ENCODE peak calls at places on chromosome 17, in five cellular contexts. N is A549, A is GM12878, D is HepG2, V is K562. C is an unnamed sample.

GRCh38 chr17:19273731-19274130 is 36.6 kb downstream of the EPN2 start:
- DNase-seq in D (no peak), V (no peak), N (no peak), A (no peak), C (no peak)

GRCh38 chr17:61695779-61696337 is 104.8 kb upstream of the NACA2 start:
- DNase-seq in N (no peak), V (no peak), D (no peak), A (no peak), C (no peak)

GRCh38 chr17:21376835-21377690 is 906 bp downstream of the KCNJ12 start:
- DNase-seq in D (no peak), A (no peak), V (no peak), N (peak; percentile 55), C (peak; percentile 10)

GRCh38 chr17:56284501-56284900 is 131.2 kb downstream of the ANKFN1 start:
- DNase-seq in A (no peak), D (no peak), N (no peak), V (no peak), C (no peak)

GRCh38 chr17:16286009-16286946 is 67.0 kb downstream of the CENPV start:
- DNase-seq in D (peak; percentile 99), A (peak; percentile 96), V (peak; percentile 95), N (peak; percentile 99), C (peak; percentile 96)

GRCh38 chr17:38921756-38922411 is 3.5 kb upstream of the LASP1NB start:
- DNase-seq in A (no peak), D (no peak), N (no peak), V (no peak), C (no peak)

GRCh38 chr17:42058018-42058417 is 7.6 kb upstream of the C17orf113 start:
- DNase-seq in A (no peak), N (no peak), V (no peak), D (no peak), C (no peak)

GRCh38 chr17:63534816-63535455 is 11.8 kb downstream of the KCNH6 start:
- DNase-seq in D (no peak), N (no peak), A (no peak), V (no peak), C (no peak)

GRCh38 chr17:39709319-39709997 is 9.6 kb downstream of the ERBB2 start:
- DNase-seq in V (no peak), A (no peak), N (no peak), D (no peak), C (no peak)

GRCh38 chr17:57614742-57615141 is 130.4 kb downstream of the CCDC182 start:
- DNase-seq in A (no peak), N (no peak), D (no peak), V (no peak), C (no peak)

GRCh38 chr17:61200349-61200735 is 199.3 kb upstream of the TBX2 start:
- DNase-seq in N (no peak), A (no peak), V (no peak), D (no peak), C (no peak)

GRCh38 chr17:16259926-16260325 is 42.9 kb downstream of the PIGL start:
- DNase-seq in N (no peak), D (no peak), A (no peak), V (no peak), C (no peak)

GRCh38 chr17:69060835-69061234 is at the start of gene ABCA9:
- DNase-seq in D (no peak), N (no peak), V (no peak), A (no peak), C (peak; percentile 90)

GRCh38 chr17:10026786-10027046 is 121.6 kb upstream of the RCVRN start:
- DNase-seq in A (no peak), N (no peak), V (no peak), D (no peak), C (no peak)

GRCh38 chr17:4939554-4939803 is 367 bp downstream of the SLC25A11 start:
- DNase-seq in V (no peak), N (no peak), D (no peak), A (no peak), C (no peak)

GRCh38 chr17:77644981-77645380 is 313.5 kb upstream of the TNRC6C start:
- DNase-seq in A (no peak), D (no peak), V (peak; percentile 16), N (no peak), C (no peak)

GRCh38 chr17:78988152-78988551 is 8.4 kb upstream of the LGALS3BP start:
- DNase-seq in D (no peak), A (no peak), V (peak; percentile 47), N (no peak), C (peak; percentile 29)

GRCh38 chr17:7825206-7825980 is 8.6 kb upstream of the KDM6B start:
- DNase-seq in N (peak; percentile 67), V (peak; percentile 29), A (no peak), D (peak; percentile 23), C (no peak)

GRCh38 chr17:76353004-76353598 is 615 bp downstream of the PRPSAP1 start:
- DNase-seq in A (no peak), N (peak; percentile 76), V (no peak), D (no peak), C (peak; percentile 43)

GRCh38 chr17:41486809-41487530 is 2.7 kb downstream of the KRT36 start:
- DNase-seq in N (no peak), D (peak; percentile 42), V (peak; percentile 81), A (no peak), C (peak; percentile 28)

GRCh38 chr17:61570118-61570517 is 20.9 kb downstream of the NACA2 start:
- DNase-seq in D (no peak), A (no peak), N (no peak), V (no peak), C (peak; percentile 17)

DNA sequence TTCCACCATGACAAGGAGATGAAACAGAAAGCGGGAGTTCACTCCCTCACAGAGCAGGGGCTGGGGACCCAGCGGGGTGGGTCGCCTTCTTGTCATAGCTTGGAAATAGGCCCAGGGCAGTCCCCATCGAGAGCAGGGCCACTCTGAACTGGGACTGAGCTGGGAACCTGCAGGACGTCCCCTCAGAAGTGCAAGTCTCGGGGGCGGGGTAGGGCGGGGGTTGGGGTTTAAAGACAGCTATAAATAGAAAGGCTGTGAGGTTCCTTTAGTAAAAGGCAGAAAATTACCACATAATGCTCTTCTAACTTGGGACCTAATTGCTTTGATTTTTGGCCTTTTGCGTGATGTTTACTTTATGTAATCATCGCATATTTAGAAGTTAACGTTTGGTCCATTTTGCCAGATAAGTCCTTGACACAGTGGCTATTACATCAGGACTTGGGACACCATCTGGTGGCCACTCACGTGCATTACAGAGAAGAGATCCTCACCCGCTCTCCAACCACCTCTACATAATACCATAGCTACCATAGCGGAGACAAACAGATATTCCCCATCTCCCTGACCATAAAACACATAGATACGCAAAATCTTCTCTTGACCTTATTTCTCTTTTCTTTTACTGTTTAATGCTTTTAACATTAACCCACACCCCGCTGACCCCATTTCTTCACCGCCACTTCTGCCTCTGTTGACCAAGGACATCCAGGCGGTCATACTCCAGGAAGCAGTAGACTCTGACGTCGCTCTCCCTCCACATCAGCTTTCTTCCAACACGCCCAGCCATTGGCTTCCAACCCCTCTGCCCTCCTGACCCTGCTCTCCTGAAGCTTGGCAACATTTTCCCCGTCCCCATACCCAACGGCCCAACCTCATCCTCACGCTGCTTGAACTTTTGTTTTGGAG is 27.5 kb upstream of the PIK3R6 start:
- DNase-seq in N (peak; percentile 93), A (peak; percentile 65), V (peak; percentile 55), D (peak; percentile 52), C (peak; percentile 59)
- H3K4me2 ChIP-seq in N (peak overlapping the region; percentile 15), A (peak overlapping the region; percentile 31), V (no peak overlapping the region), D (no peak overlapping the region), C (no peak overlapping the region)

GRCh38 chr17:80168371-80168770 is 1.5 kb upstream of the CARD14 start:
- DNase-seq in A (no peak), D (no peak), N (no peak), V (no peak), C (no peak)

GRCh38 chr17:80163315-80163714 is 6.5 kb upstream of the CARD14 start:
- DNase-seq in N (no peak), D (no peak), A (no peak), V (no peak), C (no peak)

GRCh38 chr17:80169107-80169506 is 723 bp upstream of the CARD14 start:
- DNase-seq in N (no peak), V (no peak), A (no peak), D (no peak), C (no peak)

GRCh38 chr17:80164185-80164584 is 5.6 kb upstream of the CARD14 start:
- DNase-seq in N (no peak), V (no peak), A (no peak), D (no peak), C (no peak)

GRCh38 chr17:80166446-80166845 is 3.4 kb upstream of the CARD14 start:
- DNase-seq in D (no peak), A (no peak), N (no peak), V (no peak), C (no peak)
- TF ChIP-seq MYC in D (no peak), A (no peak), N (no peak), V (no peak), C (no peak)

DNA sequence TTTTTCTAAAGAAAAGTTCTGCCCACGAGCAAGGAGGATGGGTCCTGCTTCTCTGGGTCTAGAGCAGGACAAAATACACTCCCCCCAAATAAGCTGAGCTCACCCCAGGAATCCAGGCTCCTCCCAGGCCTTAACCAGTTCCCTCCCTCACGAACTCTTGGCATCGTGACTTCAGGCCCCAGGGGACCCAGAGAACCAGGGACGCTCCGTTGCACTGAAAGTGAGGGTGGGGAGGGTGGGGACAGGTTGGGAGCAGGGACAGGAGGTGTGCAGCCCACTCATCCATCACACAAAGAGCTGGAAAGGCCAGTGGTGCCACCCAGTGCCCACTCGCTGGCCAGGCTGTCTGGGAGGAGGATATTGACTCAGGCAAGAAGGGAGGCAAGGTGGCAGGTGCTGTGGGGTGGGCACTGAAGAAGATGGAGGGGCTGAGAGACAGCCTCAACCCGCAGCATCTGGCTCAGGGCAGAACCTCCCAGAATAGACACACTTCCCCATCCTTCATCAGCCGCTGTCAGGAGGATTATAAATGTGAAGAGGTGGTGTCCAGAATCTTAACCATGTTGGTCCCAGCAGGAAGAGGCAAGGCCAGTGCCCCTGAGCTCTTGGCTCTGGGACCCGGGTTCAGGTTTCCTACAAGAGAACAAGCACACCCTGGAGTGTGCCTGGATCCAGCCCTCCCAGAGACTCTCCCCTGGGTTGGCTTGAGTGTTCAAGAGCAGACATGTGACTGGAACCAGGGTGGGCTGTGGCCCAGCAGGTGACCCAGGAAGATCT is 67.9 kb upstream of the RPL38 start:
- DNase-seq in A (no peak), N (no peak), V (no peak), D (no peak), C (no peak)
- H3K4me2 ChIP-seq in A (no peak overlapping the region), N (no peak overlapping the region), V (no peak overlapping the region), D (no peak overlapping the region), C (no peak overlapping the region)

GRCh38 chr17:30296499-30297038 is 4.8 kb upstream of the BLMH start:
- DNase-seq in D (no peak), A (no peak), V (peak; percentile 6), N (no peak), C (no peak)
- TF ChIP-seq MYC in D (no peak), A (no peak), V (no peak), N (no peak), C (no peak)

GRCh38 chr17:82134101-82134500 is 36.1 kb upstream of the FASN start:
- DNase-seq in N (no peak), D (no peak), A (no peak), V (no peak), C (no peak)
- H3K4me2 ChIP-seq in N (peak overlapping the region; percentile 29), D (no peak overlapping the region), A (no peak overlapping the region), V (no peak overlapping the region), C (no peak overlapping the region)

GRCh38 chr17:75118307-75118706 is 8.5 kb downstream of the ARMC7 start:
- DNase-seq in V (no peak), N (no peak), D (no peak), A (no peak), C (no peak)
- TF ChIP-seq MYC in V (no peak), N (no peak), D (no peak), A (no peak), C (no peak)

C was measured in endothelial cell of umbilical vein.